ENCODE peak calls at places on chromosomes 16 and 17, in four cellular contexts. L is kidney, X is H9, S is astrocyte. D is an unnamed sample.
A peak's percentile ranks its signal among the peaks of the same experiment; 100 is the strongest.

GRCh38 chr16:19093631-19094541 is 19.9 kb upstream of the ITPRIPL2 start:
- DNase-seq in L (no peak), X (no peak), S (no peak), D (peak; percentile 44)

GRCh38 chr16:70582280-70582978 is 58.8 kb downstream of the SF3B3 start:
- DNase-seq in L (no peak), X (no peak), S (no peak), D (peak; percentile 77)

GRCh38 chr16:19743816-19744159 is 25.7 kb downstream of the IQCK start:
- DNase-seq in L (no peak), X (no peak), S (no peak), D (no peak)

GRCh38 chr16:16021988-16022682 is 72.7 kb downstream of the ABCC1 start:
- DNase-seq in L (peak; percentile 98), X (peak; percentile 60), S (peak; percentile 92), D (peak; percentile 77)

GRCh38 chr17:70492368-70492767 is 323.0 kb downstream of the KCNJ2 start:
- DNase-seq in L (no peak), X (no peak), S (no peak), D (no peak)

GRCh38 chr17:82228842-82229685 is at the start of gene SLC16A3:
- DNase-seq in L (peak; percentile 94), X (no peak), S (peak; percentile 48), D (peak; percentile 88)

GRCh38 chr16:15553313-15554088 is 89.5 kb downstream of the MARF1 start:
- DNase-seq in L (no peak), X (no peak), S (peak; percentile 16), D (no peak)

GRCh38 chr16:84047206-84047605 is 4.6 kb upstream of the SLC38A8 start:
- DNase-seq in L (peak; percentile 29), X (no peak), S (no peak), D (no peak)

GRCh38 chr17:36937001-36937960 is at the start of gene LHX1:
- DNase-seq in L (no peak), X (peak; percentile 70), S (no peak), D (peak; percentile 86)

GRCh38 chr17:35804658-35805192 is 4.6 kb upstream of the TAF15 start:
- DNase-seq in L (no peak), X (peak; percentile 83), S (peak; percentile 78), D (peak; percentile 83)

GRCh38 chr17:42783062-42783777 is 2.8 kb downstream of the WNK4 start:
- DNase-seq in L (no peak), X (no peak), S (peak; percentile 91), D (peak; percentile 65)

GRCh38 chr16:65121870-65122723 is at the start of gene CDH11:
- DNase-seq in L (peak; percentile 93), X (peak; percentile 70), S (peak; percentile 82), D (peak; percentile 84)

GRCh38 chr16:55542459-55543082 is 23.9 kb upstream of the CAPNS2 start:
- DNase-seq in L (no peak), X (no peak), S (peak; percentile 82), D (no peak)

GRCh38 chr16:55534773-55535172 is 25.9 kb downstream of the LPCAT2 start:
- DNase-seq in L (no peak), X (no peak), S (no peak), D (no peak)

GRCh38 chr16:55539488-55539887 is 27.0 kb upstream of the CAPNS2 start:
- DNase-seq in L (no peak), X (no peak), S (no peak), D (no peak)

GRCh38 chr16:55540221-55540620 is 26.3 kb upstream of the CAPNS2 start:
- DNase-seq in L (no peak), X (no peak), S (no peak), D (no peak)

DNA sequence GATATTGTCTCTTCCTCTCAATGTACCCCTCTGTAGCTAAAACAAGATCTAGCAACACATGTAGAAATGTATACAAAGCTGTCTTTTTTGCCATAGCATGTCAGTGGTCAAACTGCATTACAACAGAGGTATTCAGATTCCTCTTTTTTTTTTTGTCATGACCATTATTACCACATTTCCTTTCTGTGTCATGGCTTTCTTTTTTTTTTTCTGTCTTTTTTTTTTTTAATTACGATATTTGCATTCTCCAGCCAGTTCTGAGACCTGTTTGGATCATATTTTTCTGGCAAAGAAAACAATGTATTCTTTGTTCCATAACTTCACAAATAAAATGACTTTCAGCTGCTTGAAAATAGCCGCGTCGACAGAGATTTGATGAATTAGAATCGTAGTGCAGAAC is 27.4 kb upstream of the CAPNS2 start:
- DNase-seq in L (no peak), X (no peak), S (no peak), D (no peak)
- TF ChIP-seq CTCF in L (no peak), X (no peak), S (no peak), D (no peak)

GRCh38 chr16:30746638-30747160 is 1.5 kb upstream of the PHKG2 start:
- DNase-seq in L (no peak), X (no peak), S (no peak), D (no peak)
- H3K9ac ChIP-seq in L (no peak overlapping the region), X (no peak overlapping the region), S (no peak overlapping the region), D (no peak overlapping the region)

GRCh38 chr17:62971853-62972252 is 5.8 kb downstream of the TANC2 start:
- DNase-seq in L (no peak), X (no peak), S (no peak), D (no peak)

GRCh38 chr17:62980842-62981241 is 14.8 kb downstream of the TANC2 start:
- DNase-seq in L (no peak), X (no peak), S (no peak), D (no peak)

GRCh38 chr17:62970617-62971016 is 4.6 kb downstream of the TANC2 start:
- DNase-seq in L (no peak), X (no peak), S (no peak), D (no peak)

GRCh38 chr17:62974788-62975586 is 9.0 kb downstream of the TANC2 start:
- DNase-seq in L (no peak), X (no peak), S (peak; percentile 47), D (no peak)
- H3K9me3 ChIP-seq in L (no peaks in the 10 kb centered on the region), X (no peaks in the 10 kb centered on the region), S (no peaks in the 10 kb centered on the region), D (peaks cover 31% of the 10 kb centered on the region)

DNA sequence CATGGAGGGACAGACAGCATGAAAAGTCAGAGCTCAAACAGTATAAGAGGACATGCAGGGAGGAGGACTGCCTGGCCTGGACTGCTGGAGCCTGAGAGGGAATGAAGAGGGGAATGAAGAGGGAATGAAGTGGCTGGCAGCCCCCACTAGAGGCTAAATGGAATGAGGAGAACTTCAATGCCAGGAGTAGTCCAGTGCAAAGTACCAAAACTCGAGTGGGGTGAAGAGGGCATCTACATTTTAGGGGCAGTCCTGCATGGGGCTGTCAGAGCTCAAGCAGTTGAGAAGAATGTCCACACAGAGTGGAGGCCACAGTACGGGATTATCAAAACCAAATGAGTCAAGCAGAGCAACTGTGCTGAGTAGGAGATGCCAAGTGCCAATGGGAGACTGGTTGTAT is 22.9 kb downstream of the IKZF3 start:
- DNase-seq in L (no peak), X (no peak), S (no peak), D (no peak)
- TF ChIP-seq CTCF in L (no peak), X (no peak), S (no peak), D (no peak)

GRCh38 chr17:44601574-44602372 is 44.5 kb downstream of the FZD2 start:
- DNase-seq in L (no peak), X (no peak), S (peak; percentile 59), D (no peak)

GRCh38 chr17:44602390-44602789 is 45.1 kb downstream of the FZD2 start:
- DNase-seq in L (no peak), X (no peak), S (no peak), D (no peak)

GRCh38 chr17:44598329-44598728 is 41.0 kb downstream of the FZD2 start:
- DNase-seq in L (no peak), X (peak; percentile 55), S (no peak), D (peak; percentile 67)

GRCh38 chr17:44599298-44600175 is 42.3 kb downstream of the FZD2 start:
- DNase-seq in L (peak; percentile 90), X (peak; percentile 59), S (peak; percentile 97), D (peak; percentile 86)

GRCh38 chr17:44598932-44599297 is 41.6 kb downstream of the FZD2 start:
- DNase-seq in L (peak; percentile 1), X (no peak), S (no peak), D (no peak)
- H3K9ac ChIP-seq in L (no peak overlapping the region), X (no peak overlapping the region), S (peak overlapping the region; percentile 44), D (no peak overlapping the region)

DNA sequence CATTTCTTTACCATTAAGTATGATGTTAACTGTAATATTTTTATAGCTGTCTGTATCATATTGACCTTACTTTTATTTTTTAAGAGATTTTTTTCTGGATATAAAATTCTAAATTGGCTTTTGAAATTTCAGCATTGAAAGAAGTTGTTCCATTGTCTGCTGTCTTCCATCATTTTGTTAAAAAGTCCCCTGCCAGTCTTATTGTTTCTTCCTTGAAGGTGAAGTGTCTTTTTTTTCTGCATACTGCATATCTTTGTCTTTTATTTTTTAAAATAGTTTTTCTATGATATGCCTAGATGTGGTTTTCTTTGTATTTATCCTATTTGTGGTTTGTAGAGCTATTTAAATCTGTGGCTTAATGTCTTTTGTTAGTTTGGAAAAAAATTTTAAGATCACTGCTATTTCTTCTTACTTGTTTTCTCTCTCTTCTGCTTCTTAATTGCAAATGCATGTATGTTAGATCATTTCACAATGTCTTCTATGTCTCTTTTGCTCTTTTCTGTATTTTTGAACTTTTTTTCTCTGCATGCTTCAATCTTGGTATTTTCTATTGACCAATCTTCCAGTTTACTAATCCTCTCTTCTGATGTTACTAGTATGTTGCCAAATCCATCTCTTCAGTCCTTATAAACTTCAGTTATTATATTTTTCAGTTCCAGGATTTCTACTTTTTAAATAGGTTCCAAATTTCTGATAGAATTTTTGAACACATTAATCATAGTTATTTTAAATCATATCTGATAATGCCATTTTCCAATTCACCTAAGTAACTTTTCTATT is 20.2 kb downstream of the IL21R start:
- DNase-seq in L (no peak), X (no peak), S (no peak), D (no peak)
- H3K9me3 ChIP-seq in L (peaks cover 15% of the 10 kb centered on the region), X (no peaks in the 10 kb centered on the region), S (no peaks in the 10 kb centered on the region), D (peaks cover 33% of the 10 kb centered on the region)

GRCh38 chr17:74746376-74746775 is 2.1 kb upstream of the NHERF1 start:
- DNase-seq in L (peak; percentile 25), X (peak; percentile 29), S (no peak), D (no peak)
- TF ChIP-seq CTCF in L (no peak), X (no peak), S (no peak), D (no peak)

D was measured in endodermal cell.